ENCODE peak calls at places on chromosomes 4 and X, in eight cellular contexts. R is psoas muscle, B is uterus, D is colonic mucosa, Z is right atrium auricular region, A is tibial nerve, O is H7, M is NT2/D1. W is an unnamed sample. For H3K27me3, the result is how much of the 10 kb centered on the place peaks cover.

GRCh38 chrX:67749536-67749935 is 205.7 kb downstream of the AR start:
- DNase-seq in M (no peak), Z (no peak), O (no peak), D (no peak), B (no peak), A (no peak), R (no peak), W (no peak)

GRCh38 chr4:176549161-176549865 is 229.5 kb downstream of the SPCS3 start:
- DNase-seq in A (no peak), O (no peak), Z (no peak), R (no peak), M (no peak), B (no peak), D (no peak), W (no peak)

GRCh38 chr4:73661646-73662119 is 41.4 kb upstream of the RASSF6 start:
- DNase-seq in B (no peak), M (no peak), O (no peak), D (no peak), Z (no peak), R (no peak), A (no peak), W (no peak)

GRCh38 chrX:2962346-2962745 is 33.2 kb upstream of the ARSD start:
- DNase-seq in M (no peak), B (no peak), A (no peak), D (peak), R (no peak), O (peak), Z (no peak), W (no peak)

GRCh38 chrX:16484338-16484737 is 165.6 kb upstream of the S100G start:
- DNase-seq in Z (no peak), O (no peak), R (no peak), M (no peak), A (no peak), D (no peak), B (no peak), W (no peak)

GRCh38 chr4:155232432-155232831 is 24.0 kb downstream of the NPY2R start:
- DNase-seq in Z (no peak), A (no peak), B (no peak), M (no peak), O (no peak), D (no peak), R (no peak), W (no peak)

GRCh38 chrX:134604701-134605271 is 53.5 kb downstream of the PLAC1 start:
- DNase-seq in R (no peak), M (no peak), D (no peak), A (no peak), B (no peak), O (no peak), Z (no peak), W (peak)

GRCh38 chrX:119343856-119344255 is 55.3 kb upstream of the SLC25A43 start:
- DNase-seq in M (no peak), Z (no peak), O (no peak), D (peak), A (no peak), B (no peak), R (no peak), W (no peak)

GRCh38 chr4:791866-792630 is 33.9 kb downstream of the CPLX1 start:
- DNase-seq in R (no peak), B (peak), D (peak), Z (no peak), O (peak), M (no peak), A (no peak), W (peak)

GRCh38 chr4:19005211-19005610 is 983.7 kb upstream of the LCORL start:
- DNase-seq in Z (no peak), B (no peak), D (no peak), O (peak), M (no peak), R (no peak), A (no peak), W (no peak)

GRCh38 chrX:17376381-17377046 is 1.5 kb downstream of the NHS start:
- DNase-seq in M (no peak), B (peak), D (peak), A (peak), R (peak), Z (no peak), O (peak), W (peak)

GRCh38 chr4:183499389-183499788 is 5.5 kb upstream of the ING2 start:
- DNase-seq in R (no peak), D (peak), Z (no peak), A (no peak), B (no peak), M (no peak), O (no peak), W (no peak)

GRCh38 chr4:183492791-183493221 is 12.1 kb upstream of the ING2 start:
- DNase-seq in R (no peak), D (no peak), O (no peak), B (no peak), A (no peak), Z (no peak), M (no peak), W (no peak)

GRCh38 chr4:183499797-183500196 is 5.1 kb upstream of the ING2 start:
- DNase-seq in B (no peak), R (no peak), M (no peak), O (no peak), D (no peak), Z (no peak), A (no peak), W (no peak)

GRCh38 chr4:183493246-183493645 is 11.6 kb upstream of the ING2 start:
- DNase-seq in M (no peak), A (no peak), B (no peak), Z (no peak), R (no peak), O (no peak), D (no peak), W (no peak)

GRCh38 chr4:183495182-183495581 is 9.7 kb upstream of the ING2 start:
- DNase-seq in R (no peak), Z (no peak), D (no peak), M (no peak), O (no peak), B (no peak), A (no peak), W (no peak)
- H3K27me3 ChIP-seq in R (under half), Z (under half), D (under half), M (under half), O (under half), B (under half), A (under half), W (under half)

GRCh38 chr4:6391852-6392188 is 80.6 kb downstream of the PPP2R2C start:
- DNase-seq in R (no peak), A (no peak), B (no peak), M (no peak), O (no peak), D (no peak), Z (no peak), W (no peak)

GRCh38 chr4:6391186-6391851 is 81.1 kb downstream of the PPP2R2C start:
- DNase-seq in M (no peak), O (no peak), D (no peak), B (no peak), Z (no peak), A (no peak), R (no peak), W (no peak)

GRCh38 chr4:6389426-6389825 is 83.0 kb downstream of the PPP2R2C start:
- DNase-seq in O (no peak), B (no peak), M (no peak), A (no peak), R (no peak), Z (no peak), D (no peak), W (no peak)

GRCh38 chr4:6388713-6389112 is 83.7 kb downstream of the PPP2R2C start:
- DNase-seq in R (no peak), A (no peak), O (no peak), M (no peak), B (no peak), Z (no peak), D (no peak), W (no peak)

DNA sequence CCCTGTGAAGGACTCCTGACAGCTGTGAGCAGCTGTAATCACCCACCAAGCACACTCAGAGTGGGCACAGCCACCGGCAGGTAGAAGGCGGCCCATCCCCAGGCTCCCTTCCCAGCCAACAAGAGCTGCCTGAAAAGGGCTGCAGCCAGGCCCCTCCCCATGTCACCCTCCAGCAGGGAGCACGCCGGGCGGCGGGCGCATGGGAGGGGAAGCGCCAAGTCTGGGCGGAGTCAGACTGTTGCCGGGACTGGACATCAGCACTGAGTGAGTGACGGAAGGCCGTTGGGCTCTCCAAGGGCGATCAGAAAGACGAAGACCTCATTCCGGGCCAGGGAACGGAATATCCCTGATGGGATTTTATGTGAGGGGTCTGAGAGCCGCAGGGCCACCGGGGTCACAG is 82.1 kb downstream of the PPP2R2C start:
- DNase-seq in O (no peak), D (no peak), Z (no peak), M (no peak), R (no peak), B (peak), A (no peak), W (no peak)
- H3K27me3 ChIP-seq in O (under half), D (under half), Z (under half), M (under half), R (under half), B (under half), A (under half), W (under half)

GRCh38 chr4:6555519-6555918 is 19.5 kb upstream of the MAN2B2 start:
- DNase-seq in A (no peak), M (no peak), Z (no peak), R (no peak), O (no peak), B (no peak), D (no peak), W (no peak)
- H3K27me3 ChIP-seq in A (half or more), M (half or more), Z (under half), R (under half), O (under half), B (under half), D (under half), W (under half)

GRCh38 chr4:41820473-41820872 is 71.9 kb upstream of the PHOX2B start:
- DNase-seq in A (no peak), M (no peak), R (no peak), O (no peak), Z (no peak), D (no peak), B (no peak), W (no peak)
- H3K27me3 ChIP-seq in A (under half), M (under half), R (under half), O (under half), Z (under half), D (under half), B (under half), W (under half)

GRCh38 chr4:96473246-96473645 is 633.4 kb downstream of the PDHA2 start:
- DNase-seq in R (no peak), O (no peak), M (no peak), Z (no peak), D (no peak), A (no peak), B (no peak), W (no peak)
- H3K27me3 ChIP-seq in R (under half), O (under half), M (under half), Z (under half), D (under half), A (under half), B (under half), W (under half)

DNA sequence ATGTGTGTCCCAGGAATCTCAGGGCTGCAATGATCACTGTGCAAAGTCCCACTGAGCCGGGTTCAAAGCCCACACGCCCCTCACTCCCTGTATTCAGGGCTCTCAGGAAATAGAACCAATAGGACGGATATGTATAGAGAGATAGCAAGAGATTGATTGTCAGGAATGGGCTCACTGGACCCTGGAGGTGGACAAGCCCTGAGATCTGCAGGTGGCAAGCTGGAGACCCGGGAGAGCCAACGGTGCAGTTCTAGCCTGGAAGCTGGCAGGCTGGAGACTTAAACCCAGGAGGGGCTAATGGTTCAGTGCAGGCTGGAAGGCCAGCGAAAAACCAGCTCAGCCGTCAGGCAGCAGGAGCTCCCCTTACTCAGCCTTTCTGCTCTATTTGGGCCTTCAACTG is 52.8 kb upstream of the ADRA2C start:
- DNase-seq in Z (no peak), B (no peak), M (no peak), A (no peak), O (no peak), D (no peak), R (no peak), W (peak)
- H3K27me3 ChIP-seq in Z (under half), B (under half), M (under half), A (under half), O (under half), D (under half), R (under half), W (under half)

DNA sequence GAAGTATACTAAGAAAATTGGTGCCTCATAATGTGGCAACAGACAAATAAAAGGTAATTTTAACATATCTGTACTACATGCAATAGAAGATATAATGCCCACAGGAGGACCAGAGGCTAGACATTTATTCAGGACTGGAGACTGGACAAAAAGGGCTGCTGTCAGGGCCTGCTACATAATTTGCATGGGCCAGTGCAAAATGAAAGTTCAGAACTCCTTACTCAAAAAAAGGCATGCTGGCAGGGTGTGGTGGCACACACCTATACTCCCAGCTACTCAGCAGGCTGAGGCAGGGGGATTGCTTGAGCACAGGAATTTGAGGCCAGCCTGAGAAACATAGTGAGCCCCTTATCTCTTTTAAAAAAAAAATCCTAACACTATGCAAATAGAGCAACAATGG is 12.4 kb upstream of the MAOA start:
- DNase-seq in M (no peak), B (no peak), R (no peak), Z (no peak), D (no peak), A (no peak), O (no peak), W (no peak)
- H3K27me3 ChIP-seq in M (under half), B (under half), R (under half), Z (under half), D (under half), A (under half), O (under half), W (under half)

DNA sequence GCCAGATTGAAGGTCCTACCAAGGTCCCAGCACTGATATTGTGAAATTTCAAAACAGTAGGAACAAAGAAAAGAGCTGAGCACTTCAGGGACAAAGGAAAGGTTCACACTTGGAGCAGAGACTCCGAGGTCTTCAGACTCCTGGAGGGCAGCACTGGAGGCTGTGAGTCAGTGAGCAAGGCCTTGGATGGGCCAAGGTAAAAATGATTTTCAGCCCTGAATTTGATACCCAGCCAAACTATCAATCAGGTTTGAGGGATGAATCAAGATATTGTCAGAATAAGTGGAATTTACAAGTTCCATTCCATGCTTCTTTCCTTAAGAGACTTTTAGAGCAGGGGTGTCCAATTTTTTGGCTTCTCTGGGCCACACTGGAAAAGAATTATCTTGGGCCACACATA is 111.7 kb downstream of the ADRA2C start:
- DNase-seq in O (no peak), A (no peak), M (no peak), Z (no peak), R (no peak), D (no peak), B (no peak), W (no peak)
- H3K27me3 ChIP-seq in O (under half), A (half or more), M (under half), Z (under half), R (under half), D (under half), B (under half), W (under half)